ENCODE peak calls at places on chromosomes 4 and X, in eight cellular contexts. One of them, this sample, is unnamed.

GRCh38 chrX:154605566-154605965 is 13.5 kb downstream of the CTAG1B start:
- DNase-seq in IMR-90: no peak
- DNase-seq in cardiac fibroblast: no peak
- DNase-seq in Peyer's patch: no peak
- DNase-seq in pancreas: no peak
- DNase-seq in A549: no peak
- DNase-seq in breast epithelium: no peak
- DNase-seq in heart left ventricle: no peak
- DNase-seq in this sample: no peak

GRCh38 chr4:153205028-153205648 is 895 bp downstream of the TRIM2 start:
- DNase-seq in IMR-90: no peak
- DNase-seq in cardiac fibroblast: no peak
- DNase-seq in Peyer's patch: peak
- DNase-seq in pancreas: peak
- DNase-seq in A549: no peak
- DNase-seq in breast epithelium: no peak
- DNase-seq in heart left ventricle: no peak
- DNase-seq in this sample: no peak

GRCh38 chr4:2085496-2085901 is 26.4 kb downstream of the NAT8L start:
- DNase-seq in IMR-90: no peak
- DNase-seq in cardiac fibroblast: no peak
- DNase-seq in Peyer's patch: no peak
- DNase-seq in pancreas: no peak
- DNase-seq in A549: no peak
- DNase-seq in breast epithelium: no peak
- DNase-seq in heart left ventricle: no peak
- DNase-seq in this sample: no peak

GRCh38 chrX:144293229-144293628 is 409.4 kb downstream of the UBE2NL start:
- DNase-seq in IMR-90: no peak
- DNase-seq in cardiac fibroblast: peak
- DNase-seq in Peyer's patch: no peak
- DNase-seq in pancreas: no peak
- DNase-seq in A549: no peak
- DNase-seq in breast epithelium: no peak
- DNase-seq in heart left ventricle: no peak
- DNase-seq in this sample: no peak

GRCh38 chrX:103200951-103201529 is 13.9 kb upstream of the BEX4 start:
- DNase-seq in IMR-90: no peak
- DNase-seq in cardiac fibroblast: no peak
- DNase-seq in Peyer's patch: no peak
- DNase-seq in pancreas: no peak
- DNase-seq in A549: no peak
- DNase-seq in breast epithelium: no peak
- DNase-seq in heart left ventricle: no peak
- DNase-seq in this sample: no peak

GRCh38 chr4:99885063-99885664 is 9.1 kb downstream of the LAMTOR3 start:
- DNase-seq in IMR-90: peak
- DNase-seq in cardiac fibroblast: peak
- DNase-seq in Peyer's patch: no peak
- DNase-seq in pancreas: no peak
- DNase-seq in A549: peak
- DNase-seq in breast epithelium: no peak
- DNase-seq in heart left ventricle: no peak
- DNase-seq in this sample: peak

GRCh38 chr4:24770111-24770584 is 25.2 kb upstream of the SOD3 start:
- DNase-seq in IMR-90: peak
- DNase-seq in cardiac fibroblast: peak
- DNase-seq in Peyer's patch: no peak
- DNase-seq in pancreas: no peak
- DNase-seq in A549: no peak
- DNase-seq in breast epithelium: no peak
- DNase-seq in heart left ventricle: no peak
- DNase-seq in this sample: peak

GRCh38 chr4:118356731-118357130 is 3.9 kb upstream of the PRSS12 start:
- DNase-seq in IMR-90: peak
- DNase-seq in cardiac fibroblast: peak
- DNase-seq in Peyer's patch: no peak
- DNase-seq in pancreas: no peak
- DNase-seq in A549: no peak
- DNase-seq in breast epithelium: no peak
- DNase-seq in heart left ventricle: no peak
- DNase-seq in this sample: no peak

GRCh38 chr4:6191448-6192130 is 8.8 kb downstream of the JAKMIP1 start:
- DNase-seq in IMR-90: no peak
- DNase-seq in cardiac fibroblast: no peak
- DNase-seq in Peyer's patch: no peak
- DNase-seq in pancreas: no peak
- DNase-seq in A549: no peak
- DNase-seq in breast epithelium: no peak
- DNase-seq in heart left ventricle: no peak
- DNase-seq in this sample: no peak

GRCh38 chr4:122341906-122342305 is 36.9 kb upstream of the ADAD1 start:
- DNase-seq in IMR-90: peak
- DNase-seq in cardiac fibroblast: peak
- DNase-seq in Peyer's patch: no peak
- DNase-seq in pancreas: no peak
- DNase-seq in A549: peak
- DNase-seq in breast epithelium: no peak
- DNase-seq in heart left ventricle: no peak
- DNase-seq in this sample: peak

GRCh38 chr4:152154433-152154832 is 381.5 kb downstream of the FBXW7 start:
- DNase-seq in IMR-90: no peak
- DNase-seq in cardiac fibroblast: no peak
- DNase-seq in Peyer's patch: no peak
- DNase-seq in pancreas: no peak
- DNase-seq in A549: no peak
- DNase-seq in breast epithelium: no peak
- DNase-seq in heart left ventricle: no peak
- DNase-seq in this sample: no peak

GRCh38 chr4:41141910-41142309 is 72.4 kb downstream of the APBB2 start:
- DNase-seq in IMR-90: peak
- DNase-seq in cardiac fibroblast: peak
- DNase-seq in Peyer's patch: no peak
- DNase-seq in pancreas: no peak
- DNase-seq in A549: no peak
- DNase-seq in breast epithelium: no peak
- DNase-seq in heart left ventricle: no peak
- DNase-seq in this sample: peak

GRCh38 chrX:48569958-48570357 is 4.3 kb upstream of the RBM3 start:
- DNase-seq in IMR-90: peak
- DNase-seq in cardiac fibroblast: peak
- DNase-seq in Peyer's patch: no peak
- DNase-seq in pancreas: no peak
- DNase-seq in A549: no peak
- DNase-seq in breast epithelium: no peak
- DNase-seq in heart left ventricle: no peak
- DNase-seq in this sample: no peak

GRCh38 chr4:121138014-121138413 is 26.1 kb downstream of the TNIP3 start:
- DNase-seq in IMR-90: no peak
- DNase-seq in cardiac fibroblast: no peak
- DNase-seq in Peyer's patch: no peak
- DNase-seq in pancreas: no peak
- DNase-seq in A549: no peak
- DNase-seq in breast epithelium: no peak
- DNase-seq in heart left ventricle: no peak
- DNase-seq in this sample: no peak

GRCh38 chr4:158209825-158210807 is at the start of gene TMEM144:
- DNase-seq in IMR-90: peak
- DNase-seq in cardiac fibroblast: peak
- DNase-seq in Peyer's patch: peak
- DNase-seq in pancreas: peak
- DNase-seq in A549: peak
- DNase-seq in breast epithelium: peak
- DNase-seq in heart left ventricle: peak
- DNase-seq in this sample: peak

DNA sequence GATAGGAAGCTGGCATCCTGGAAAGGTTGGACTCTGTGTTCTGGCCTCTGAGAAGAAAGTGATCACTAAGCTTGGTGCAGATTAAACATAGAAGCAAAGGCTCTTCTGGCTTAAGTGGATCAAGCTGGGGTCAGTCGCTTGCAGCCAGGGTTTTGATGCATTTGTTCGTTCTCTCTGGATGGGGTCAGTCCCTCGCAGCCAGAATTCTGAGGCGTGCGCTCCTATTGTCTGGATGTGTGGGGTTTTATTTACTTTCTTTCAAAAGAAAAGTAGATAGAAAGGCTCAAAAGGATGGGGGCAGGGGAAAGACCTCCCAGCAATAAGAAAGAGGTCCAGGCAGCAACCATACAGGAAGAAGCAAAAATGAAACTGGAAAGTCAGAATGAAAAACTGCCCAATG is 152.6 kb downstream of the DHRSX start:
- DNase-seq in IMR-90: no peak
- DNase-seq in cardiac fibroblast: no peak
- DNase-seq in Peyer's patch: no peak
- DNase-seq in pancreas: no peak
- DNase-seq in A549: no peak
- DNase-seq in breast epithelium: no peak
- DNase-seq in heart left ventricle: no peak
- DNase-seq in this sample: no peak
- H3K4me3 ChIP-seq in IMR-90: no peak
- H3K4me3 ChIP-seq in cardiac fibroblast: no peak
- H3K4me3 ChIP-seq in Peyer's patch: no peak
- H3K4me3 ChIP-seq in pancreas: no peak
- H3K4me3 ChIP-seq in A549: no peak
- H3K4me3 ChIP-seq in breast epithelium: no peak
- H3K4me3 ChIP-seq in heart left ventricle: no peak
- H3K4me3 ChIP-seq in this sample: no peak

GRCh38 chr4:73234712-73235111 is 23.9 kb downstream of the ANKRD17 start:
- DNase-seq in IMR-90: peak
- DNase-seq in cardiac fibroblast: no peak
- DNase-seq in Peyer's patch: no peak
- DNase-seq in pancreas: no peak
- DNase-seq in A549: no peak
- DNase-seq in breast epithelium: no peak
- DNase-seq in heart left ventricle: no peak
- DNase-seq in this sample: peak
- TF ChIP-seq CTCF in IMR-90: no peak
- TF ChIP-seq CTCF in cardiac fibroblast: no peak
- TF ChIP-seq CTCF in Peyer's patch: no peak
- TF ChIP-seq CTCF in pancreas: no peak
- TF ChIP-seq CTCF in A549: no peak
- TF ChIP-seq CTCF in breast epithelium: no peak
- TF ChIP-seq CTCF in heart left ventricle: no peak
- TF ChIP-seq CTCF in this sample: no peak

GRCh38 chr4:74638001-74638400 is 156.3 kb downstream of the BTC start:
- DNase-seq in IMR-90: peak
- DNase-seq in cardiac fibroblast: peak
- DNase-seq in Peyer's patch: no peak
- DNase-seq in pancreas: no peak
- DNase-seq in A549: no peak
- DNase-seq in breast epithelium: no peak
- DNase-seq in heart left ventricle: no peak
- DNase-seq in this sample: no peak

GRCh38 chr4:74635074-74635473 is 159.2 kb downstream of the BTC start:
- DNase-seq in IMR-90: no peak
- DNase-seq in cardiac fibroblast: no peak
- DNase-seq in Peyer's patch: no peak
- DNase-seq in pancreas: no peak
- DNase-seq in A549: no peak
- DNase-seq in breast epithelium: no peak
- DNase-seq in heart left ventricle: no peak
- DNase-seq in this sample: no peak

GRCh38 chr4:74640111-74640903 is 154.0 kb downstream of the BTC start:
- DNase-seq in IMR-90: peak
- DNase-seq in cardiac fibroblast: peak
- DNase-seq in Peyer's patch: no peak
- DNase-seq in pancreas: no peak
- DNase-seq in A549: no peak
- DNase-seq in breast epithelium: no peak
- DNase-seq in heart left ventricle: no peak
- DNase-seq in this sample: peak

GRCh38 chr4:74635490-74636123 is 158.7 kb downstream of the BTC start:
- DNase-seq in IMR-90: no peak
- DNase-seq in cardiac fibroblast: no peak
- DNase-seq in Peyer's patch: no peak
- DNase-seq in pancreas: no peak
- DNase-seq in A549: no peak
- DNase-seq in breast epithelium: no peak
- DNase-seq in heart left ventricle: no peak
- DNase-seq in this sample: no peak

DNA sequence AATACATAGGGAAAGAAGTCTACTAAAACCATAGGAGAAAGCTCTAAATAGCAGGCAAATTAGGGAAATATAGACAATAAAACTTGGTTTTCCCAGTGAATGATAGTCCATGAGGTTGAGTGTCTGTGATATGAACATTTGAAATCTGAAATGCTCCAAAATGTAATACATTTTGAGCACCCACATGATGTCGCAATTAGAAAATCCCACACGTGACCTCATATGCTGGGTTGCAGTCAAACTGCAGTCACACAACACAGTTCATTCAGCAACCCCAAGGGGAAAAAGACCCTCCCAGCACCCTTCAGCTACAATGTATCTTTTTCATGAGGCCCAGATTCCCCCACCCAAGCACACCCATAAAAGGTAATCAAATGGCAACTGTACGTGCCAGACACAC is 155.6 kb downstream of the BTC start:
- DNase-seq in IMR-90: no peak
- DNase-seq in cardiac fibroblast: peak
- DNase-seq in Peyer's patch: no peak
- DNase-seq in pancreas: no peak
- DNase-seq in A549: no peak
- DNase-seq in breast epithelium: no peak
- DNase-seq in heart left ventricle: no peak
- DNase-seq in this sample: peak
- H3K4me3 ChIP-seq in IMR-90: no peak
- H3K4me3 ChIP-seq in cardiac fibroblast: no peak
- H3K4me3 ChIP-seq in Peyer's patch: no peak
- H3K4me3 ChIP-seq in pancreas: no peak
- H3K4me3 ChIP-seq in A549: no peak
- H3K4me3 ChIP-seq in breast epithelium: no peak
- H3K4me3 ChIP-seq in heart left ventricle: no peak
- H3K4me3 ChIP-seq in this sample: no peak

DNA sequence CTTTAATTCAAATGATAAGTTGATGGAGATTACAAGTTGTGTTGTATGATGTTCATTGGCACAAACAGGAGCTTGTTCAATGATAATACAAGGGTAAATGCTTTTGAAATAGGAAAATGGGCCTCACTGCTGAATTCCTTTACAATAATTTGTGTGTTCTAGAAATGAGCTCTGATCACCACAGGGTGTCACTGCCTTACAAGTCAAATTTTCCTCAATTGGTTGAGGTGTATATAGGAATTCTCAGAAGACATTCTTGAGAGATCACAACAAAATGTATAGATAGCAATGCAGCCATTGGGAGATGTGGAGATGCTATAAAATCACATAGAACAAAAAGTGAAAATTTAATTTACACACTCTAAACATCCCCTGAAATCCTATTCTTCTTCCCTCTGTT is 49.6 kb downstream of the KLF8 start:
- DNase-seq in IMR-90: peak
- DNase-seq in cardiac fibroblast: peak
- DNase-seq in Peyer's patch: no peak
- DNase-seq in pancreas: no peak
- DNase-seq in A549: peak
- DNase-seq in breast epithelium: no peak
- DNase-seq in heart left ventricle: no peak
- DNase-seq in this sample: peak
- TF ChIP-seq CTCF in IMR-90: peak
- TF ChIP-seq CTCF in cardiac fibroblast: no peak
- TF ChIP-seq CTCF in Peyer's patch: peak
- TF ChIP-seq CTCF in pancreas: no peak
- TF ChIP-seq CTCF in A549: peak
- TF ChIP-seq CTCF in breast epithelium: no peak
- TF ChIP-seq CTCF in heart left ventricle: no peak
- TF ChIP-seq CTCF in this sample: peak

This sample was measured in fibroblast of pulmonary artery.